ENCODE peak calls at places on chromosomes 12 and 14, in eight cellular contexts. X, I, G, E, Q, P, A and H are unnamed samples.

GRCh38 chr14:37985826-37986470 is 221.8 kb upstream of the SSTR1 start:
- DNase-seq in X (no peak), I (peak; percentile 29), G (no peak), E (peak; percentile 24), Q (peak; percentile 1), P (peak; percentile 34), A (peak; percentile 42), H (no peak)

GRCh38 chr12:7869137-7869536 is 3.6 kb downstream of the SLC2A14 start:
- DNase-seq in X (no peak), I (no peak), G (no peak), E (no peak), Q (no peak), P (no peak), A (no peak), H (no peak)

GRCh38 chr12:106195638-106196037 is 52.2 kb downstream of the CKAP4 start:
- DNase-seq in X (peak; percentile 25), I (no peak), G (peak; percentile 35), E (no peak), Q (no peak), P (peak; percentile 48), A (no peak), H (no peak)

GRCh38 chr12:52745554-52745953 is 31.6 kb downstream of the KRT76 start:
- DNase-seq in X (no peak), I (no peak), G (no peak), E (no peak), Q (no peak), P (no peak), A (no peak), H (no peak)

GRCh38 chr14:77303417-77304156 is 17.1 kb downstream of the POMT2 start:
- DNase-seq in X (no peak), I (no peak), G (peak; percentile 43), E (no peak), Q (peak; percentile 69), P (peak; percentile 87), A (peak; percentile 82), H (no peak)

GRCh38 chr14:35534130-35534883 is at the start of gene INSM2:
- DNase-seq in X (no peak), I (no peak), G (no peak), E (no peak), Q (no peak), P (no peak), A (no peak), H (no peak)

GRCh38 chr12:54210400-54210790 is 21.6 kb upstream of the SMUG1 start:
- DNase-seq in X (no peak), I (no peak), G (no peak), E (no peak), Q (no peak), P (no peak), A (no peak), H (no peak)

GRCh38 chr14:101121399-101122113 is 218.0 kb upstream of the RTL1 start:
- DNase-seq in X (no peak), I (no peak), G (peak; percentile 19), E (no peak), Q (no peak), P (no peak), A (no peak), H (no peak)

GRCh38 chr12:42924482-42924881 is 334.9 kb upstream of the PRICKLE1 start:
- DNase-seq in X (no peak), I (no peak), G (no peak), E (no peak), Q (no peak), P (no peak), A (no peak), H (no peak)

GRCh38 chr12:79255326-79255725 is 390.8 kb downstream of the SYT1 start:
- DNase-seq in X (no peak), I (no peak), G (no peak), E (no peak), Q (no peak), P (peak; percentile 49), A (no peak), H (no peak)

GRCh38 chr12:92134638-92135274 is 10.9 kb downstream of the BTG1 start:
- DNase-seq in X (no peak), I (no peak), G (no peak), E (no peak), Q (no peak), P (peak; percentile 48), A (no peak), H (no peak)

GRCh38 chr12:124510301-124510970 is 57.0 kb downstream of the NCOR2 start:
- DNase-seq in X (peak; percentile 53), I (no peak), G (no peak), E (peak; percentile 27), Q (no peak), P (no peak), A (no peak), H (no peak)

GRCh38 chr12:88663001-88663400 is 82.7 kb upstream of the KITLG start:
- DNase-seq in X (no peak), I (no peak), G (no peak), E (no peak), Q (no peak), P (no peak), A (no peak), H (no peak)